ENCODE peak calls at places on chromosomes 1 and 21, in four cellular contexts. U is H1, K is neuronal stem cell, Y is mesenchymal stem cell. O is an unnamed sample.

GRCh38 chr1:160374701-160375443 is 8.0 kb downstream of the NHLH1 start:
- DNase-seq in U (no peak), K (peak), Y (no peak), O (peak)

GRCh38 chr1:20102875-20103274 is 16.5 kb downstream of the PLA2G2D start:
- DNase-seq in U (no peak), K (no peak), Y (peak), O (no peak)

GRCh38 chr21:39911286-39911685 is 44.0 kb downstream of the PCP4 start:
- DNase-seq in U (no peak), K (no peak), Y (no peak), O (no peak)

GRCh38 chr21:44428281-44428942 is 26.9 kb upstream of the LRRC3 start:
- DNase-seq in U (peak), K (no peak), Y (peak), O (peak)

GRCh38 chr21:21163904-21164303 is 165.7 kb downstream of the NCAM2 start:
- DNase-seq in U (peak), K (peak), Y (peak), O (no peak)

GRCh38 chr1:115184951-115185331 is 95.6 kb upstream of the TSPAN2 start:
- DNase-seq in U (no peak), K (no peak), Y (peak), O (no peak)

GRCh38 chr1:79128726-79129125 is 122.2 kb upstream of the ADGRL4 start:
- DNase-seq in U (no peak), K (no peak), Y (peak), O (no peak)

GRCh38 chr1:31701137-31701736 is 2.6 kb downstream of the COL16A1 start:
- DNase-seq in U (no peak), K (no peak), Y (peak), O (no peak)

GRCh38 chr1:3121401-3122215 is 52.6 kb downstream of the PRDM16 start:
- DNase-seq in U (no peak), K (no peak), Y (no peak), O (no peak)

GRCh38 chr1:155003766-155004351 is 1.3 kb downstream of the ZBTB7B start:
- DNase-seq in U (peak), K (no peak), Y (peak), O (peak)

GRCh38 chr21:41847066-41847804 is 31.9 kb downstream of the PRDM15 start:
- DNase-seq in U (peak), K (no peak), Y (no peak), O (peak)

GRCh38 chr1:41501581-41501980 is 17.1 kb upstream of the EDN2 start:
- DNase-seq in U (no peak), K (no peak), Y (no peak), O (no peak)

GRCh38 chr1:41498809-41499208 is 14.3 kb upstream of the EDN2 start:
- DNase-seq in U (no peak), K (no peak), Y (no peak), O (no peak)

GRCh38 chr1:41500781-41501518 is 16.5 kb upstream of the EDN2 start:
- DNase-seq in U (no peak), K (no peak), Y (no peak), O (no peak)

GRCh38 chr1:41499591-41499990 is 15.1 kb upstream of the EDN2 start:
- DNase-seq in U (no peak), K (no peak), Y (no peak), O (no peak)

GRCh38 chr1:41500378-41500777 is 15.9 kb upstream of the EDN2 start:
- DNase-seq in U (no peak), K (no peak), Y (no peak), O (no peak)
- H2BK12ac ChIP-seq in U (no peak), K (no peak), Y (no peak), O (no peak)

GRCh38 chr1:98398092-98398491 is 263.4 kb upstream of the SNX7 start:
- DNase-seq in U (no peak), K (no peak), Y (no peak), O (no peak)
- H4K8ac ChIP-seq in U (no peak), K (no peak), Y (no peak), O (no peak)

GRCh38 chr1:9235560-9235959 is 986 bp downstream of the H6PD start:
- DNase-seq in U (no peak), K (no peak), Y (no peak), O (no peak)

GRCh38 chr1:9234223-9235122 is at the start of gene H6PD:
- DNase-seq in U (peak), K (peak), Y (peak), O (peak)

GRCh38 chr1:9233241-9233941 is 1.2 kb upstream of the H6PD start:
- DNase-seq in U (no peak), K (no peak), Y (peak), O (peak)

GRCh38 chr1:9233942-9234222 is 692 bp upstream of the H6PD start:
- DNase-seq in U (no peak), K (no peak), Y (no peak), O (no peak)

DNA sequence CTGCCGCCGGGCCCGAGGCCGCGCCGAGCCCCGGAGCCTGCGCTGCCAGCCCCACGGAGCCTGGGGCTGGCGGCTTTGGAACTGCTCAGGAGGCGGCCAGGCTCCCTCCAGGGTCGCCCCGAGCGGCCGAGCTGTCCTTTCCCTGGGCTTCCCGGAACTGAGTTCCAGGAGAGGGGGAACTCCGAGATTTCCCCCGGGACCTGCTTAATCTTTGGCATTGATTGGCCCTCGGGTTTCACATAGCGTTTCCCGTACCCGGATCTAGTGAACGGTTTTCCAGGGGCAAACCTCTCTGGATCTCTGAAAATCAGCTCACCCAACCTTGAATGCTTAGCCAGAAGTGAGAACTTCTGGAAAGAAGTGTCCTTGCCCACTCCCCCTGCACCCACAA is 544 bp downstream of the H6PD start:
- DNase-seq in U (no peak), K (no peak), Y (peak), O (peak)
- H2BK15ac ChIP-seq in U (no peak), K (peak), Y (peak), O (no peak)

GRCh38 chr1:183635606-183636333 is at the start of gene ARPC5:
- DNase-seq in U (peak), K (peak), Y (peak), O (peak)
- H2BK12ac ChIP-seq in U (no peak), K (no peak), Y (no peak), O (no peak)

GRCh38 chr1:211549092-211549749 is 29.7 kb downstream of the SLC30A1 start:
- DNase-seq in U (no peak), K (no peak), Y (no peak), O (peak)
- H4K8ac ChIP-seq in U (no peak), K (no peak), Y (no peak), O (no peak)

GRCh38 chr1:23396380-23396779 is 26.7 kb upstream of the ZNF436 start:
- DNase-seq in U (no peak), K (no peak), Y (no peak), O (no peak)

GRCh38 chr1:23395849-23396248 is 26.2 kb upstream of the ZNF436 start:
- DNase-seq in U (no peak), K (no peak), Y (no peak), O (no peak)

GRCh38 chr1:23394176-23394575 is 24.5 kb upstream of the ZNF436 start:
- DNase-seq in U (no peak), K (no peak), Y (peak), O (no peak)

GRCh38 chr1:23394664-23395063 is 25.0 kb upstream of the ZNF436 start:
- DNase-seq in U (peak), K (no peak), Y (peak), O (peak)

DNA sequence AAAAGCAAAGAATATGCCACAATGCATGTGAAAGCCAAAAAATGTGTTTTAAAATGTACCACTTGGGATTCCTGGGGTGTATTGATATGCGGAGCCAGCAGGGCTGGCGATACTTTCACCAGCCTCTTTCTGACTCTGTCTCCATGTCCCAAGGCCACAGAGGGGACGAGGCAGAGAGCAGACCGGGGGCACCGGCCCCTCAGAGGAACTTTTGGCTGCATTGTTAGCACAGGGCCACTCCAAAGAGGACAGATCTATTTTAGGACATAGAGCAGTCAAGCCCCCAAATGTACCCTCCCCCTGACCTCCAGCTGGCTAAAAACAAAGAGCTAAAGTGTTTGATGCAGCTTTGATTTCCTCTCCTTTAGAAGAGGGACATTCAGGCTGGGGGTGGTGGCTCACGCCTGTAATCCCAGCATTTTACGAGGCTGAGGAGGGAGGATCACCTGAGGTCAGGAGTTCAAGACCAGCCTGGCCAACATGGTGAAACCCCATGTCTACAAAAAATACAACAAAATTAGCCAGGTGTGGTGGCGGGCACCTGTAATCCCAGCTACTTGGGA is 25.6 kb upstream of the ZNF436 start:
- DNase-seq in U (peak), K (no peak), Y (no peak), O (peak)
- H2BK15ac ChIP-seq in U (no peak), K (no peak), Y (no peak), O (no peak)

GRCh38 chr1:233113713-233114028 is 163.3 kb downstream of the NTPCR start:
- DNase-seq in U (no peak), K (peak), Y (no peak), O (no peak)

GRCh38 chr1:233113009-233113712 is 162.8 kb downstream of the NTPCR start:
- DNase-seq in U (no peak), K (peak), Y (peak), O (peak)

GRCh38 chr1:233112184-233113008 is 162.0 kb downstream of the NTPCR start:
- DNase-seq in U (no peak), K (peak), Y (peak), O (no peak)

GRCh38 chr1:233114860-233115259 is 164.4 kb downstream of the NTPCR start:
- DNase-seq in U (no peak), K (no peak), Y (no peak), O (no peak)

DNA sequence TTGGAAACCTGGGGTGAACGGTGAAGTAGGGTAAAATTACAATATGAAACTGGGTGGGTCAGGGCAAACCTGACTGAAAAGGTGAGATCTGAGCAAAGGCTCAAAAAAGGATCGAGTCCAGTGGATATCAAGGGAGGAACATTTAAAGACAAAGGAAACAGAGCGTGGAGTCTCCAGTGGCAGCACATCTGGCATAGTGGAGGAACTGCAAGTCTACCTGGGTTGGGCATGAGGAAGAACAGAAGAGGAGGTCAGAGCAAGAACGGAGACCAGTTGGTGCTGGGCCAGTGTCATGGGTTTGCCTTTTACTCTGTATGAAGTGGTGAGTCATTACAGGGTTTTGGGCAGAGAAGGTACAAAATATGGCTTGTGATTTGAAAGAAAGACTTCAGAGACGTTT is 163.7 kb downstream of the NTPCR start:
- DNase-seq in U (no peak), K (no peak), Y (peak), O (peak)
- H2BK12ac ChIP-seq in U (peak), K (no peak), Y (peak), O (peak)